ENCODE peak calls at places on chromosome 22, in eight cellular contexts. One of them, this sample, is unnamed. For H3K9me3, the result is how much of the 10 kb centered on the place peaks cover.

GRCh38 chr22:31288496-31289235 is 3.6 kb downstream of the PIK3IP1 start:
- DNase-seq in neuronal stem cell: no peak
- DNase-seq in mucosa of descending colon: no peak
- DNase-seq in Karpas-422: peak
- DNase-seq in CD8-positive, alpha-beta memory T cell: no peak
- DNase-seq in lung: peak
- DNase-seq in neural progenitor cell: no peak
- DNase-seq in upper lobe of right lung: no peak
- DNase-seq in this sample: no peak

GRCh38 chr22:20296598-20296997 is 23.3 kb downstream of the DGCR6L start:
- DNase-seq in neuronal stem cell: no peak
- DNase-seq in mucosa of descending colon: no peak
- DNase-seq in Karpas-422: no peak
- DNase-seq in CD8-positive, alpha-beta memory T cell: no peak
- DNase-seq in lung: no peak
- DNase-seq in neural progenitor cell: no peak
- DNase-seq in upper lobe of right lung: no peak
- DNase-seq in this sample: no peak

GRCh38 chr22:33873186-33873585 is 47.1 kb downstream of the LARGE1 start:
- DNase-seq in neuronal stem cell: no peak
- DNase-seq in mucosa of descending colon: no peak
- DNase-seq in Karpas-422: no peak
- DNase-seq in CD8-positive, alpha-beta memory T cell: no peak
- DNase-seq in lung: no peak
- DNase-seq in neural progenitor cell: no peak
- DNase-seq in upper lobe of right lung: no peak
- DNase-seq in this sample: peak

GRCh38 chr22:39808087-39808486 is 85.5 kb downstream of the ENTHD1 start:
- DNase-seq in neuronal stem cell: no peak
- DNase-seq in mucosa of descending colon: no peak
- DNase-seq in Karpas-422: peak
- DNase-seq in CD8-positive, alpha-beta memory T cell: peak
- DNase-seq in lung: no peak
- DNase-seq in neural progenitor cell: peak
- DNase-seq in upper lobe of right lung: no peak
- DNase-seq in this sample: no peak

GRCh38 chr22:23180893-23181762 is 819 bp downstream of the BCR start:
- DNase-seq in neuronal stem cell: no peak
- DNase-seq in mucosa of descending colon: peak
- DNase-seq in Karpas-422: no peak
- DNase-seq in CD8-positive, alpha-beta memory T cell: no peak
- DNase-seq in lung: no peak
- DNase-seq in neural progenitor cell: peak
- DNase-seq in upper lobe of right lung: no peak
- DNase-seq in this sample: no peak

GRCh38 chr22:18156878-18157713 is 7.1 kb downstream of the USP18 start:
- DNase-seq in neuronal stem cell: peak
- DNase-seq in mucosa of descending colon: peak
- DNase-seq in Karpas-422: peak
- DNase-seq in CD8-positive, alpha-beta memory T cell: peak
- DNase-seq in lung: peak
- DNase-seq in neural progenitor cell: peak
- DNase-seq in upper lobe of right lung: peak
- DNase-seq in this sample: peak

GRCh38 chr22:36505998-36506635 is 723 bp downstream of the FOXRED2 start:
- DNase-seq in neuronal stem cell: no peak
- DNase-seq in mucosa of descending colon: peak
- DNase-seq in Karpas-422: no peak
- DNase-seq in CD8-positive, alpha-beta memory T cell: no peak
- DNase-seq in lung: no peak
- DNase-seq in neural progenitor cell: no peak
- DNase-seq in upper lobe of right lung: no peak
- DNase-seq in this sample: no peak

GRCh38 chr22:44698531-44699421 is 3.2 kb upstream of the PRR5 start:
- DNase-seq in neuronal stem cell: peak
- DNase-seq in mucosa of descending colon: no peak
- DNase-seq in Karpas-422: no peak
- DNase-seq in CD8-positive, alpha-beta memory T cell: no peak
- DNase-seq in lung: no peak
- DNase-seq in neural progenitor cell: peak
- DNase-seq in upper lobe of right lung: no peak
- DNase-seq in this sample: no peak

GRCh38 chr22:43481528-43482309 is 69.9 kb downstream of the MPPED1 start:
- DNase-seq in neuronal stem cell: no peak
- DNase-seq in mucosa of descending colon: no peak
- DNase-seq in Karpas-422: peak
- DNase-seq in CD8-positive, alpha-beta memory T cell: no peak
- DNase-seq in lung: no peak
- DNase-seq in neural progenitor cell: peak
- DNase-seq in upper lobe of right lung: no peak
- DNase-seq in this sample: no peak

GRCh38 chr22:42151924-42152635 is 21.5 kb upstream of the CYP2D6 start:
- DNase-seq in neuronal stem cell: no peak
- DNase-seq in mucosa of descending colon: no peak
- DNase-seq in Karpas-422: no peak
- DNase-seq in CD8-positive, alpha-beta memory T cell: no peak
- DNase-seq in lung: no peak
- DNase-seq in neural progenitor cell: no peak
- DNase-seq in upper lobe of right lung: no peak
- DNase-seq in this sample: no peak

GRCh38 chr22:20298110-20298802 is 21.6 kb downstream of the DGCR6L start:
- DNase-seq in neuronal stem cell: no peak
- DNase-seq in mucosa of descending colon: no peak
- DNase-seq in Karpas-422: no peak
- DNase-seq in CD8-positive, alpha-beta memory T cell: no peak
- DNase-seq in lung: no peak
- DNase-seq in neural progenitor cell: peak
- DNase-seq in upper lobe of right lung: no peak
- DNase-seq in this sample: no peak

GRCh38 chr22:24559471-24559870 is 3.7 kb downstream of the SNRPD3 start:
- DNase-seq in neuronal stem cell: no peak
- DNase-seq in mucosa of descending colon: no peak
- DNase-seq in Karpas-422: no peak
- DNase-seq in CD8-positive, alpha-beta memory T cell: no peak
- DNase-seq in lung: no peak
- DNase-seq in neural progenitor cell: no peak
- DNase-seq in upper lobe of right lung: no peak
- DNase-seq in this sample: no peak

GRCh38 chr22:43222281-43222680 is 35.3 kb upstream of the TTLL12 start:
- DNase-seq in neuronal stem cell: no peak
- DNase-seq in mucosa of descending colon: no peak
- DNase-seq in Karpas-422: no peak
- DNase-seq in CD8-positive, alpha-beta memory T cell: no peak
- DNase-seq in lung: no peak
- DNase-seq in neural progenitor cell: no peak
- DNase-seq in upper lobe of right lung: no peak
- DNase-seq in this sample: peak

GRCh38 chr22:44172370-44173108 is 8.2 kb upstream of the PARVG start:
- DNase-seq in neuronal stem cell: no peak
- DNase-seq in mucosa of descending colon: peak
- DNase-seq in Karpas-422: peak
- DNase-seq in CD8-positive, alpha-beta memory T cell: no peak
- DNase-seq in lung: peak
- DNase-seq in neural progenitor cell: peak
- DNase-seq in upper lobe of right lung: peak
- DNase-seq in this sample: peak

GRCh38 chr22:46057762-46058420 is 80.9 kb upstream of the WNT7B start:
- DNase-seq in neuronal stem cell: no peak
- DNase-seq in mucosa of descending colon: peak
- DNase-seq in Karpas-422: peak
- DNase-seq in CD8-positive, alpha-beta memory T cell: no peak
- DNase-seq in lung: peak
- DNase-seq in neural progenitor cell: no peak
- DNase-seq in upper lobe of right lung: peak
- DNase-seq in this sample: no peak

GRCh38 chr22:44585559-44586121 is 87.6 kb upstream of the RTL6 start:
- DNase-seq in neuronal stem cell: no peak
- DNase-seq in mucosa of descending colon: peak
- DNase-seq in Karpas-422: no peak
- DNase-seq in CD8-positive, alpha-beta memory T cell: no peak
- DNase-seq in lung: no peak
- DNase-seq in neural progenitor cell: no peak
- DNase-seq in upper lobe of right lung: peak
- DNase-seq in this sample: no peak

GRCh38 chr22:18078329-18079041 is 695 bp downstream of the PEX26 start:
- DNase-seq in neuronal stem cell: no peak
- DNase-seq in mucosa of descending colon: peak
- DNase-seq in Karpas-422: peak
- DNase-seq in CD8-positive, alpha-beta memory T cell: peak
- DNase-seq in lung: no peak
- DNase-seq in neural progenitor cell: no peak
- DNase-seq in upper lobe of right lung: peak
- DNase-seq in this sample: peak

DNA sequence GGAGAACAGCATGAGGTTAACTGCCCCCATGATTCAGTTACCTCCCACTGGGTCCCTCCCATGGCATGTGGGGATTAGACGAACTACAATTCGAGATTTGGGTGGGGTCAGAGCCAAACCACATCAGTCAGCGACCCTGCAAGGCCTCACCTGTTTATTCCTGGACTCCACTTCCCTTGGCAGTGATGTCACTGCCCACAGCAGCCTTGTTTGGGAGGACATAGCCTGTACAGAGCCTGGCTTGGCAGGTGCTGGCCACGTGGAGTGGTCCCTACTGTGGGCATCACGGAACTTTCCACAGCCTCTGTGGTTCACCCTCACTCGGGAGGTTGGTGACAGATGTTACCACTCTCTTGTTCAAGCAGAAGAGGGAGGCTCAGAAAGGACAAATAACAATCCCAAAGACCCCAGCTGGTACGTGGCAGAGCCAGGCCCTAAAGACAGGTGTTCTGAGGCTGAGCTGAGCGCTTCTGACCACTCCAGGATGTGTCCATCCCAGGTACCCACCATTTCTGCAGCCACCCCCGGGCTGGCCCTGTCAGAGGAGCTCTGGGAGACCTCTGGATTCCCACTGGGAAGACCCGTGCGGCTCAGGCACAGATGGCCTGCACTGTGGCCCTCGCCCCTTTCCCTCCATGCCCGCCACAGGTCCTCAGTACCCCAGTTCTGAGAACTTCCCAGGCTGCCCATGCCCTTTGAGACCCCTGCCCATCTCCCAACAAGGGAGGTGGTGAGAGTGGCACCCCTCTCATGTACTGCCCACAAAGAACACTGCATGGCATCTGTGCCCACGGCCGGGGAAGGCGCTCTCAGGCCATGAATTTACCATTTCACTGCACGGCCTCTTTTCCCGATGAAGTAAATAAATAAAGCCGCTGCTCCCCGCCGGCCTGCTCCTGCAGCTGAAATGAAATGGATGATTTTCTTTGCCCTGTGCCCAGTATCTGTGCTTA is 605.8 kb downstream of the TBC1D22A start:
- DNase-seq in neuronal stem cell: no peak
- DNase-seq in mucosa of descending colon: no peak
- DNase-seq in Karpas-422: no peak
- DNase-seq in CD8-positive, alpha-beta memory T cell: no peak
- DNase-seq in lung: no peak
- DNase-seq in neural progenitor cell: no peak
- DNase-seq in upper lobe of right lung: no peak
- DNase-seq in this sample: no peak
- H3K9me3 ChIP-seq in neuronal stem cell: under half
- H3K9me3 ChIP-seq in mucosa of descending colon: under half
- H3K9me3 ChIP-seq in Karpas-422: under half
- H3K9me3 ChIP-seq in CD8-positive, alpha-beta memory T cell: under half
- H3K9me3 ChIP-seq in lung: under half
- H3K9me3 ChIP-seq in neural progenitor cell: under half
- H3K9me3 ChIP-seq in upper lobe of right lung: under half
- H3K9me3 ChIP-seq in this sample: under half

GRCh38 chr22:32574957-32575893 is 100.6 kb downstream of the FBXO7 start:
- DNase-seq in neuronal stem cell: no peak
- DNase-seq in mucosa of descending colon: no peak
- DNase-seq in Karpas-422: no peak
- DNase-seq in CD8-positive, alpha-beta memory T cell: no peak
- DNase-seq in lung: no peak
- DNase-seq in neural progenitor cell: peak
- DNase-seq in upper lobe of right lung: no peak
- DNase-seq in this sample: no peak
- H3K9me3 ChIP-seq in neuronal stem cell: under half
- H3K9me3 ChIP-seq in mucosa of descending colon: under half
- H3K9me3 ChIP-seq in Karpas-422: under half
- H3K9me3 ChIP-seq in CD8-positive, alpha-beta memory T cell: under half
- H3K9me3 ChIP-seq in lung: under half
- H3K9me3 ChIP-seq in neural progenitor cell: under half
- H3K9me3 ChIP-seq in upper lobe of right lung: under half
- H3K9me3 ChIP-seq in this sample: under half

GRCh38 chr22:38034278-38034882 is 22.8 kb upstream of the PICK1 start:
- DNase-seq in neuronal stem cell: peak
- DNase-seq in mucosa of descending colon: peak
- DNase-seq in Karpas-422: peak
- DNase-seq in CD8-positive, alpha-beta memory T cell: no peak
- DNase-seq in lung: peak
- DNase-seq in neural progenitor cell: peak
- DNase-seq in upper lobe of right lung: peak
- DNase-seq in this sample: no peak
- H3K9me3 ChIP-seq in neuronal stem cell: under half
- H3K9me3 ChIP-seq in mucosa of descending colon: under half
- H3K9me3 ChIP-seq in Karpas-422: under half
- H3K9me3 ChIP-seq in CD8-positive, alpha-beta memory T cell: under half
- H3K9me3 ChIP-seq in lung: under half
- H3K9me3 ChIP-seq in neural progenitor cell: under half
- H3K9me3 ChIP-seq in upper lobe of right lung: under half
- H3K9me3 ChIP-seq in this sample: under half

DNA sequence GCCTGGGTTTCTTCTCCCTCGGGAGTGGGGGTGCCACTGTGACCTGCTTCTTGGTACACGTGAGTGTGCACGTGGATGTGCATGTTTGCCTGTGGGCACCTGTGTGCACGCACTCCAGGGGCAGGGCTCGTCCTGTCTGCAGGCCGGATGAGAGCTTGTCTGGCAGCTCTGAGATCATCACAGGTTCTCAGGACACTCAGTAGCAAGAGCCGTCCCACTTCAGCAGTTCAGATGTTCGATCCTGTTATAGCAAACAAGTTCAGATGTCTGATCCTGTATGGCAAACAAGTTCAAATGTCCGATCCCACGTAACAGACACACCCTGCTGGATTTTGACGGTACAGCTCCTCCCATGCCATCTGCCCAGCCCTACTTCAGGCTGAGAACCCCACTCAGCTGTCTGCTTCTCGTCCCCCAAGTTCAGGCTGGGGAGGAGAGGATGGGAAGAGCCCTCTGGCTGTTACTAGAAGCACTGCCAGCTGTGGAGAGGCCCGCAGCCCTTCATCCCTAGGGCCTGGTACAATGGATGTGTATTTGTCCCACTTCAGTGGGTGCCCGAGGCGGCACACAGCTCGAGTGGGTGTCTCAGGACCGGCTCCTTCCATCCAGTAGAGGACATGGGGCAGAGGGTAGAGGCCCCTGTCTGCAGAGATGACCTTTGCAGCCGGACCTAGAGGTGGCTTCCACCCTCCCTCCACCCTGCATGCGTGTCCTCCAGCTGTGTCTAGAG is 1126.9 kb downstream of the BRD1 start:
- DNase-seq in neuronal stem cell: no peak
- DNase-seq in mucosa of descending colon: peak
- DNase-seq in Karpas-422: no peak
- DNase-seq in CD8-positive, alpha-beta memory T cell: no peak
- DNase-seq in lung: no peak
- DNase-seq in neural progenitor cell: no peak
- DNase-seq in upper lobe of right lung: no peak
- DNase-seq in this sample: no peak
- H3K9me3 ChIP-seq in neuronal stem cell: under half
- H3K9me3 ChIP-seq in mucosa of descending colon: under half
- H3K9me3 ChIP-seq in Karpas-422: under half
- H3K9me3 ChIP-seq in CD8-positive, alpha-beta memory T cell: under half
- H3K9me3 ChIP-seq in lung: under half
- H3K9me3 ChIP-seq in neural progenitor cell: under half
- H3K9me3 ChIP-seq in upper lobe of right lung: under half
- H3K9me3 ChIP-seq in this sample: under half